ENCODE peak calls at places on chromosomes 1 and 21, in seven cellular contexts. X, Y, S, L, T, W and N are unnamed samples.

GRCh38 chr1:181655756-181656155 is 172.4 kb downstream of the CACNA1E start:
- DNase-seq in S (peak), Y (no peak), X (peak), T (no peak), W (no peak), L (no peak), N (no peak)

GRCh38 chr1:102550729-102551384 is 554.1 kb upstream of the OLFM3 start:
- DNase-seq in T (peak), Y (peak), W (peak), L (peak), S (peak), X (peak), N (no peak)

GRCh38 chr1:237717121-237717520 is 173.6 kb downstream of the ZP4 start:
- DNase-seq in S (no peak), X (no peak), W (no peak), T (no peak), Y (no peak), L (no peak), N (no peak)

GRCh38 chr21:15241997-15242767 is 177.4 kb upstream of the NRIP1 start:
- DNase-seq in L (peak), Y (peak), X (no peak), W (no peak), T (peak), S (no peak), N (no peak)

GRCh38 chr1:95323117-95323516 is 89.1 kb downstream of the RWDD3 start:
- DNase-seq in X (no peak), S (no peak), Y (no peak), L (peak), W (peak), T (no peak), N (peak)

GRCh38 chr1:194813109-194813508 is 1626.7 kb upstream of the B3GALT2 start:
- DNase-seq in Y (no peak), S (no peak), X (no peak), W (no peak), L (no peak), T (no peak), N (no peak)

GRCh38 chr1:46180082-46180616 is 3.9 kb upstream of the P3R3URF start:
- DNase-seq in Y (peak), T (peak), X (peak), L (peak), W (no peak), S (no peak), N (no peak)

GRCh38 chr1:43872280-43872679 is 61.3 kb upstream of the ARTN start:
- DNase-seq in W (no peak), X (peak), T (no peak), L (no peak), Y (no peak), S (no peak), N (no peak)

GRCh38 chr1:197200468-197200899 is 54.0 kb upstream of the ASPM start:
- DNase-seq in L (no peak), X (no peak), S (peak), Y (no peak), W (peak), T (no peak), N (peak)

DNA sequence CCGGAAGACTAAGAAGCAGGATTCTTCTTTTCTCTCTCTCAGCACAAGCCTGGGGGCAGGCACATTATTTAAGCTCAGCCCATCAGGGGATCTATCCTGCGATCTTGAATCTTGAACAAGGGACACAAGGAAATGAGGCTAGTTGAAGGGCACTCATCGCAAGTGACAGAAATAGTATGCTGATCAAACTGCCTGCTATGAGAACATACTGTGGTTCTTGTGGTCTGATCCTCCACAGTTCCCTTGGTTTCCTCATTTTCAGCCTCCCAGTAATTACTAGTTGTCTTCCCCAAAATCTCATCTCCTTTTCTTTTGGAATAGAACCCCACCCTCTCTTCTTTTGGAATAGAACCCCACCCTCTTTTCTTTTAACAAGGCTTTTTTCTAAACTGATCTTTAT is 6.5 kb downstream of the ANKRD45 start:
- DNase-seq in T (no peak), S (no peak), L (no peak), W (no peak), Y (no peak), X (no peak), N (no peak)
- H3K27ac ChIP-seq in T (no peak), S (no peak), L (no peak), W (no peak), Y (no peak), X (no peak), N (no peak)

DNA sequence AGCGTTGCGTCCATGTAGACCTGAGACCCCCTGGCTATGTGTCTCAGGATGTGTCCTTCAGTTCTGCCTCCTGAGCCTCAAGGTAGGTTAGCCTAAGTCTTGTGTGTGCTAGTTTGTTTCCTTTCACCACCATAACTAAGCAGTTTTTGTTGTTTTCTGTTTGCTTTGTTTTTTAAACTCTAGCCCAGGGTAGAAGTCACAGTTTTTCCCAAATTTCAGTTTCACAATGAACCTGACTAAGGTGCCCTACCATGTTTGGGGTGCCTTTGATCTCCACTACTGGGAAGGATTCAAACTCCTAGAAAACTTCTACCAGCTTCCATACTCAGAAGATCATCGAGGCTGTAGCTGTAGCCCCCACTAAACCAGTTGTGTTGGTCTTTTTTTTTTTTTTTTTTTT is 14.8 kb upstream of the SMG7 start:
- DNase-seq in S (no peak), Y (no peak), W (no peak), L (no peak), T (no peak), X (no peak), N (no peak)
- H2BK120ac ChIP-seq in S (no peak), Y (no peak), W (no peak), L (no peak), T (no peak), X (peak), N (no peak)

DNA sequence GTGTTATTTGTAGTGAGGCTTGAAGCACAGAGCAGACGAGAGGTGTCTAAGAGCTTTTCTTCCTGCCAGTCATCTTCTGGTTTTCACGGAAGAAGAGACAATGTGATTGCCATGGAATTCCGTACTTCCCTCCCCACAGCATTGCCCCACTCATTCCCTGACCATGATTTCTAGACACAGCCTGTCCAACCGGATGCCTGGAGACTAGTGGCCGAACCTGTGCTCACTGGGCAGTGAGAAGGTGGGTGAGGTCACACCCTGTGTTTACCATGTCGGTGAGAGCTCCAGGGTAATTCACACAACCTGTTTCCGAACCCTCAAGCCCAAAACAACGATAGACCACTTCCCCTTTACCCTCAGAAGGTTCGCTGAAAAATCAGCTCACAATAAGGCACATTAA is 271.9 kb upstream of the FMN2 start:
- DNase-seq in S (no peak), W (no peak), L (no peak), Y (no peak), T (no peak), X (peak), N (no peak)
- H3K27ac ChIP-seq in S (no peak), W (no peak), L (no peak), Y (no peak), T (no peak), X (no peak), N (no peak)

GRCh38 chr21:42444745-42445059 is 41.0 kb downstream of the UBASH3A start:
- DNase-seq in Y (no peak), L (no peak), X (no peak), S (no peak), W (no peak), T (no peak), N (no peak)
- H2BK120ac ChIP-seq in Y (no peak), L (no peak), X (no peak), S (no peak), W (no peak), T (no peak), N (no peak)

DNA sequence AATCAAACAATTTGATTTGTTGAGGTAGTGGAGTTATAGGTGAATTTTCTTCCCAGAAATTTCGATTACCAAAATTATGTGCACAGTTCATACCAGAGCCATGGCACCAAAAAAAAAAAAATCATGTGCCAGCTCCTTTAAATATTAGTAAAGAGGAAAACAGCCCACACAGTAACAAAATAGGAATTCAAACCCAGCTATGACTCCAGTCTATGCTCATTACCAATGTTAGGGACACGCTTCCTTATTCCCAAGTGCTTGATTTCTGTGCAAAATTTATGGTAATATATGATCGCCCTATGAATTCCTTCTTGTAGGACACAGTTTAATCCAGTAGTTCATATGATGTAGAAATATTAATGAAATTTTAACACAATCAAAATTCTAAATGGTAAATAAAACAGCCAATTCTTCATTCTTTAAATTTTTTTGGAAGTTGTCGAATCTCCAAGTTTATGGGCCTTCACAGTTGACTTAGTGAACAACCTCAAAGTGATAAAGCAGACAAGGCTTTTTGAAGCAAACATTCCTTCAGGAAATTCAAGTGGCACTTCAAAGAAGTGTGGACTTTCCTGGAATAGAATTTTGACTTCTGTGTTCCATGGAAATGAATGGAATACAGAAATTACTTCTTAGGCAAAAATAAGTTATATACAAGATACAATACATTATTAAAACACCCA is 1.9 kb downstream of the TOR1AIP2 start:
- DNase-seq in L (no peak), W (peak), S (no peak), Y (no peak), X (no peak), T (no peak), N (no peak)
- H3K27ac ChIP-seq in L (no peak), W (no peak), S (no peak), Y (no peak), X (no peak), T (no peak), N (no peak)

GRCh38 chr1:23803674-23804073 is 3.1 kb upstream of the GALE start:
- DNase-seq in Y (no peak), T (no peak), L (no peak), X (no peak), S (no peak), W (no peak), N (no peak)
- H2BK120ac ChIP-seq in Y (no peak), T (no peak), L (no peak), X (no peak), S (no peak), W (no peak), N (no peak)